ENCODE peak calls at places on chromosomes 3 and 15, in four cellular contexts. T, Y, E and C are unnamed samples.

GRCh38 chr3:59289836-59290235 is 240.0 kb upstream of the CFAP20DC start:
- DNase-seq in E (no peak), T (peak; percentile 8), Y (no peak), C (no peak)

GRCh38 chr3:8843347-8843746 is 73.9 kb upstream of the OXTR start:
- DNase-seq in Y (no peak), T (no peak), E (no peak), C (no peak)

GRCh38 chr3:99637041-99637380 is 1.4 kb upstream of the COL8A1 start:
- DNase-seq in T (no peak), Y (no peak), E (no peak), C (no peak)

GRCh38 chr15:92306662-92307061 is 87.0 kb upstream of the ST8SIA2 start:
- DNase-seq in E (peak; percentile 9), Y (no peak), T (no peak), C (no peak)

GRCh38 chr3:44915702-44916438 is 41.5 kb downstream of the TGM4 start:
- DNase-seq in T (no peak), Y (no peak), E (no peak), C (peak; percentile 25)

GRCh38 chr3:25588441-25589103 is 76.1 kb downstream of the TOP2B start:
- DNase-seq in Y (no peak), E (peak; percentile 75), T (no peak), C (peak; percentile 13)

GRCh38 chr3:18987862-18988447 is 160.4 kb upstream of the KCNH8 start:
- DNase-seq in Y (no peak), E (no peak), T (peak; percentile 48), C (no peak)

GRCh38 chr3:104628185-104628789 is 738.4 kb upstream of the ALCAM start:
- DNase-seq in Y (no peak), T (peak; percentile 68), E (peak; percentile 65), C (peak; percentile 73)

GRCh38 chr3:39917060-39917773 is 107.8 kb downstream of the MYRIP start:
- DNase-seq in T (no peak), E (peak; percentile 13), Y (no peak), C (no peak)

GRCh38 chr3:107938128-107938527 is 152.7 kb downstream of the CD47 start:
- DNase-seq in T (peak; percentile 43), E (peak; percentile 35), Y (no peak), C (peak; percentile 42)

GRCh38 chr15:73386886-73387506 is 18.2 kb upstream of the HCN4 start:
- DNase-seq in T (no peak), E (no peak), Y (no peak), C (no peak)

GRCh38 chr3:50604628-50605588 is 6.7 kb downstream of the CISH start:
- DNase-seq in E (no peak), T (no peak), Y (no peak), C (no peak)

GRCh38 chr3:71753716-71754609 is at the start of gene GPR27:
- DNase-seq in T (no peak), Y (no peak), E (peak; percentile 53), C (peak; percentile 12)

GRCh38 chr15:39960411-39960810 is 26.5 kb downstream of the EIF2AK4 start:
- DNase-seq in T (no peak), E (no peak), Y (no peak), C (no peak)

GRCh38 chr3:75218577-75218976 is 445.6 kb upstream of the FRG2C start:
- DNase-seq in T (no peak), Y (no peak), E (no peak), C (no peak)

GRCh38 chr3:48845170-48845569 is 2.5 kb downstream of the PRKAR2A start:
- DNase-seq in Y (no peak), T (no peak), E (peak; percentile 31), C (no peak)